ENCODE peak calls at places on chromosomes 12 and 14, in eight cellular contexts. O is small intestine; T is aorta; H is effector memory CD4-positive, alpha-beta T cell; D is iPS DF 6.9; L is CD8-positive, alpha-beta memory T cell; Y is A549; W is suprapubic skin. Q is an unnamed sample. For H3K9me3, the result is how much of the 10 kb centered on the place peaks cover.

GRCh38 chr14:99241314-99242035 is 30.5 kb downstream of the BCL11B start:
- DNase-seq in O (no peak), T (no peak), H (no peak), D (no peak), L (peak), Y (no peak), W (no peak), Q (no peak)

GRCh38 chr14:99564256-99564902 is 39.6 kb downstream of the CCDC85C start:
- DNase-seq in O (peak), T (no peak), H (no peak), D (no peak), L (no peak), Y (no peak), W (no peak), Q (no peak)

GRCh38 chr12:27245039-27245438 is 953 bp downstream of the STK38L start:
- DNase-seq in O (no peak), T (no peak), H (no peak), D (no peak), L (no peak), Y (no peak), W (no peak), Q (no peak)

GRCh38 chr12:52074006-52074405 is 4.2 kb downstream of the ATG101 start:
- DNase-seq in O (no peak), T (peak), H (no peak), D (no peak), L (no peak), Y (no peak), W (no peak), Q (no peak)

GRCh38 chr12:112418248-112418595 is 525 bp upstream of the PTPN11 start:
- DNase-seq in O (no peak), T (no peak), H (no peak), D (no peak), L (no peak), Y (no peak), W (no peak), Q (no peak)

GRCh38 chr12:77847060-77847541 is 16.4 kb downstream of the NAV3 start:
- DNase-seq in O (no peak), T (no peak), H (no peak), D (no peak), L (no peak), Y (no peak), W (no peak), Q (no peak)

GRCh38 chr14:70655110-70655826 is 13.6 kb downstream of the TTC9 start:
- DNase-seq in O (peak), T (no peak), H (peak), D (peak), L (peak), Y (no peak), W (no peak), Q (peak)

GRCh38 chr14:55556929-55557623 is 22.9 kb upstream of the KTN1 start:
- DNase-seq in O (peak), T (peak), H (no peak), D (no peak), L (no peak), Y (no peak), W (peak), Q (no peak)

GRCh38 chr12:78534311-78534710 is 330.3 kb upstream of the SYT1 start:
- DNase-seq in O (no peak), T (no peak), H (no peak), D (no peak), L (no peak), Y (no peak), W (no peak), Q (no peak)

GRCh38 chr12:49362077-49362476 is 5.2 kb upstream of the SPATS2 start:
- DNase-seq in O (no peak), T (no peak), H (no peak), D (no peak), L (no peak), Y (no peak), W (no peak), Q (no peak)

GRCh38 chr12:12915654-12916053 is 24.3 kb downstream of the GPRC5A start:
- DNase-seq in O (no peak), T (no peak), H (no peak), D (no peak), L (no peak), Y (no peak), W (no peak), Q (no peak)

GRCh38 chr14:64440494-64440893 is 24.8 kb upstream of the AKAP5 start:
- DNase-seq in O (no peak), T (no peak), H (no peak), D (no peak), L (no peak), Y (no peak), W (no peak), Q (no peak)

GRCh38 chr12:31952418-31952817 is 6.8 kb upstream of the RESF1 start:
- DNase-seq in O (no peak), T (no peak), H (no peak), D (no peak), L (no peak), Y (no peak), W (no peak), Q (no peak)

GRCh38 chr12:31950088-31950487 is 9.1 kb upstream of the RESF1 start:
- DNase-seq in O (no peak), T (no peak), H (no peak), D (no peak), L (no peak), Y (no peak), W (no peak), Q (no peak)

GRCh38 chr12:31950492-31950891 is 8.7 kb upstream of the RESF1 start:
- DNase-seq in O (no peak), T (no peak), H (no peak), D (no peak), L (no peak), Y (no peak), W (no peak), Q (no peak)

GRCh38 chr12:31951008-31951407 is 8.2 kb upstream of the RESF1 start:
- DNase-seq in O (no peak), T (no peak), H (no peak), D (no peak), L (no peak), Y (no peak), W (no peak), Q (no peak)

GRCh38 chr12:31951939-31952338 is 7.3 kb upstream of the RESF1 start:
- DNase-seq in O (no peak), T (no peak), H (no peak), D (no peak), L (no peak), Y (no peak), W (no peak), Q (no peak)
- H3K9me3 ChIP-seq in O (under half), T (under half), H (under half), D (under half), L (under half), Y (under half), W (under half), Q (under half)

GRCh38 chr14:59376691-59377090 is 88.5 kb downstream of the GPR135 start:
- DNase-seq in O (no peak), T (no peak), H (no peak), D (no peak), L (no peak), Y (no peak), W (no peak), Q (no peak)
- H3K27ac ChIP-seq in O (no peak), T (no peak), H (no peak), D (no peak), L (no peak), Y (no peak), W (no peak), Q (no peak)

GRCh38 chr12:37545759-37546158 is 770.8 kb upstream of the ALG10B start:
- DNase-seq in O (no peak), T (no peak), H (no peak), D (no peak), L (no peak), Y (no peak), W (no peak), Q (no peak)

GRCh38 chr12:37546206-37546605 is 770.4 kb upstream of the ALG10B start:
- DNase-seq in O (no peak), T (no peak), H (no peak), D (no peak), L (no peak), Y (no peak), W (no peak), Q (no peak)

GRCh38 chr12:37541356-37541755 is 775.2 kb upstream of the ALG10B start:
- DNase-seq in O (no peak), T (no peak), H (no peak), D (no peak), L (no peak), Y (no peak), W (no peak), Q (no peak)

GRCh38 chr12:37543966-37544668 is 772.5 kb upstream of the ALG10B start:
- DNase-seq in O (no peak), T (no peak), H (no peak), D (no peak), L (no peak), Y (no peak), W (no peak), Q (no peak)

GRCh38 chr12:37543131-37543965 is 773.2 kb upstream of the ALG10B start:
- DNase-seq in O (no peak), T (no peak), H (no peak), D (no peak), L (no peak), Y (no peak), W (no peak), Q (no peak)
- H3K9me3 ChIP-seq in O (under half), T (under half), H (under half), D (under half), L (under half), Y (under half), W (under half), Q (under half)

DNA sequence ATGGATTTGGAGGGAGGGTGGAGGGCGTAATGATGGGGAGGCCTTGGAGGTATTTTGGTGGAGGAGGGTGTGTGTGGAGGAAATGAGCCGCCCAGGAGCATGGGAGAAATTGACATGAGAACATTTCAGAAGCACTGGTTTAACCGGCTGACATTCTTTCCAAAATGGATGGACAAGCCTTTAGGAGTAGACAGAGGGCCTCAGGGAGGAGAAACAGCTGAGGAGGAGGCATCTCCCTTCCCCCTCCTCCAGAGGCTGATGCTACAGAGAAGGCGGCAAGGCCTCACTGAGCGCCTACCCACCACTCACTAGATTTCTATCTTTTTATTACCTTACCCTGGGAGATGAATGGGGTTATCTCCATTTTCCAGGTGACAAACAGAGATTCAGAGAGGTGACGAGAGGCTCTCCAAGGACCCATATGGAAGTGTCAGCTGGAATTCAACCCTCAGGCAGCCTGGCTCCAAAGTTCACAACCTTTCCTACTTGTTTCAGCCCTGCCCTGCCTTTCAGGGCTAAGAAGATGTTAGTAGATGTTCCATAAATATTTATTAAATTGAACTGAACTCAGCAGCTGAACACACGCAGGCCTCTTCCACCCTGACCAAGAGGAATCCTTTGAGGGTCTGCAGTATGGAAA is 289.6 kb downstream of the ZFP36L1 start:
- DNase-seq in O (no peak), T (no peak), H (no peak), D (no peak), L (no peak), Y (no peak), W (no peak), Q (no peak)
- H3K27ac ChIP-seq in O (no peak), T (no peak), H (no peak), D (no peak), L (no peak), Y (peak), W (no peak), Q (no peak)

Q was measured in CD8-positive, alpha-beta T cell.